ENCODE peak calls at places on chromosomes 13 and 19, in nine cellular contexts. One of them, this sample, is unnamed.

GRCh38 chr19:6720369-6721112 is at the start of gene C3:
- DNase-seq in HCT116: no peak
- DNase-seq in pancreas: peak
- DNase-seq in GM12865: no peak
- DNase-seq in AG10803: peak
- DNase-seq in psoas muscle: peak
- DNase-seq in breast epithelium: peak
- DNase-seq in CD8-positive, alpha-beta T cell: no peak
- DNase-seq in Peyer's patch: no peak
- DNase-seq in this sample: no peak

GRCh38 chr13:21925720-21926119 is 254.8 kb downstream of the FGF9 start:
- DNase-seq in HCT116: no peak
- DNase-seq in pancreas: no peak
- DNase-seq in GM12865: no peak
- DNase-seq in AG10803: no peak
- DNase-seq in psoas muscle: no peak
- DNase-seq in breast epithelium: no peak
- DNase-seq in CD8-positive, alpha-beta T cell: no peak
- DNase-seq in Peyer's patch: no peak
- DNase-seq in this sample: no peak

GRCh38 chr19:7680606-7681335 is at the start of gene TRAPPC5:
- DNase-seq in HCT116: peak
- DNase-seq in pancreas: peak
- DNase-seq in GM12865: peak
- DNase-seq in AG10803: peak
- DNase-seq in psoas muscle: peak
- DNase-seq in breast epithelium: peak
- DNase-seq in CD8-positive, alpha-beta T cell: peak
- DNase-seq in Peyer's patch: peak
- DNase-seq in this sample: peak

GRCh38 chr13:73793361-73793760 is 340.8 kb downstream of the KLF12 start:
- DNase-seq in HCT116: no peak
- DNase-seq in pancreas: no peak
- DNase-seq in GM12865: no peak
- DNase-seq in AG10803: no peak
- DNase-seq in psoas muscle: no peak
- DNase-seq in breast epithelium: no peak
- DNase-seq in CD8-positive, alpha-beta T cell: no peak
- DNase-seq in Peyer's patch: no peak
- DNase-seq in this sample: no peak

GRCh38 chr13:91132786-91133185 is 214.7 kb upstream of the MIR17HG start:
- DNase-seq in HCT116: no peak
- DNase-seq in pancreas: no peak
- DNase-seq in GM12865: no peak
- DNase-seq in AG10803: no peak
- DNase-seq in psoas muscle: no peak
- DNase-seq in breast epithelium: no peak
- DNase-seq in CD8-positive, alpha-beta T cell: no peak
- DNase-seq in Peyer's patch: no peak
- DNase-seq in this sample: no peak

GRCh38 chr13:25371608-25372274 is at the start of gene ATP8A2:
- DNase-seq in HCT116: no peak
- DNase-seq in pancreas: no peak
- DNase-seq in GM12865: no peak
- DNase-seq in AG10803: no peak
- DNase-seq in psoas muscle: no peak
- DNase-seq in breast epithelium: no peak
- DNase-seq in CD8-positive, alpha-beta T cell: no peak
- DNase-seq in Peyer's patch: no peak
- DNase-seq in this sample: no peak

GRCh38 chr19:3225677-3226093 is 1.2 kb downstream of the CELF5 start:
- DNase-seq in HCT116: no peak
- DNase-seq in pancreas: no peak
- DNase-seq in GM12865: no peak
- DNase-seq in AG10803: no peak
- DNase-seq in psoas muscle: no peak
- DNase-seq in breast epithelium: no peak
- DNase-seq in CD8-positive, alpha-beta T cell: no peak
- DNase-seq in Peyer's patch: no peak
- DNase-seq in this sample: no peak

GRCh38 chr19:48728882-48729645 is 9.5 kb upstream of the MAMSTR start:
- DNase-seq in HCT116: no peak
- DNase-seq in pancreas: no peak
- DNase-seq in GM12865: no peak
- DNase-seq in AG10803: peak
- DNase-seq in psoas muscle: no peak
- DNase-seq in breast epithelium: no peak
- DNase-seq in CD8-positive, alpha-beta T cell: no peak
- DNase-seq in Peyer's patch: no peak
- DNase-seq in this sample: no peak

GRCh38 chr13:19173752-19174151 is 7.9 kb downstream of the TUBA3C start:
- DNase-seq in HCT116: no peak
- DNase-seq in pancreas: no peak
- DNase-seq in GM12865: no peak
- DNase-seq in AG10803: no peak
- DNase-seq in psoas muscle: no peak
- DNase-seq in breast epithelium: no peak
- DNase-seq in CD8-positive, alpha-beta T cell: no peak
- DNase-seq in Peyer's patch: no peak
- DNase-seq in this sample: no peak

GRCh38 chr13:37618554-37618953 is 20.0 kb upstream of the POSTN start:
- DNase-seq in HCT116: no peak
- DNase-seq in pancreas: no peak
- DNase-seq in GM12865: no peak
- DNase-seq in AG10803: peak
- DNase-seq in psoas muscle: no peak
- DNase-seq in breast epithelium: no peak
- DNase-seq in CD8-positive, alpha-beta T cell: no peak
- DNase-seq in Peyer's patch: no peak
- DNase-seq in this sample: peak

DNA sequence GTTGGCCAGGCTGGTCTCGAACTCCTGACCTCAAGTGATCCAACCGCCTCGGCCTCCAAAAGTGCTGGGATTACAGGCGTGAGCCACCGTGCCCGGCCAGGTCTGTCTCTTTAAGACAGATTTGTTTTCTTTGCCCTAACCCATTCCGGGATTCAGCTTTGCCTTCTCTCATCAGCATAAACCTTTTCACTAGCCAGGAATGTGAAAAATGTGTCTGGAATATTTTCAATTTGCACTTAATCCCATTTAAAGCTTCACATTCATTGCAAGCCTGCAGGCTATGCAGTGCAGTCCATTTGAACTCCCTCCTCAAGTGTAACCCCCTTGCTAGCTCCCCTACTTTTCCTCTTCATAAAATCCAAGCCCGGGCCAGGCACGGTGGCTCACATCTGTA is 880 bp upstream of the TMEM160 start:
- DNase-seq in HCT116: no peak
- DNase-seq in pancreas: no peak
- DNase-seq in GM12865: no peak
- DNase-seq in AG10803: peak
- DNase-seq in psoas muscle: no peak
- DNase-seq in breast epithelium: no peak
- DNase-seq in CD8-positive, alpha-beta T cell: no peak
- DNase-seq in Peyer's patch: no peak
- DNase-seq in this sample: peak
- H3K4me3 ChIP-seq in HCT116: peak
- H3K4me3 ChIP-seq in pancreas: no peak
- H3K4me3 ChIP-seq in GM12865: no peak
- H3K4me3 ChIP-seq in AG10803: no peak
- H3K4me3 ChIP-seq in psoas muscle: peak
- H3K4me3 ChIP-seq in breast epithelium: no peak
- H3K4me3 ChIP-seq in CD8-positive, alpha-beta T cell: no peak
- H3K4me3 ChIP-seq in Peyer's patch: peak
- H3K4me3 ChIP-seq in this sample: no peak

DNA sequence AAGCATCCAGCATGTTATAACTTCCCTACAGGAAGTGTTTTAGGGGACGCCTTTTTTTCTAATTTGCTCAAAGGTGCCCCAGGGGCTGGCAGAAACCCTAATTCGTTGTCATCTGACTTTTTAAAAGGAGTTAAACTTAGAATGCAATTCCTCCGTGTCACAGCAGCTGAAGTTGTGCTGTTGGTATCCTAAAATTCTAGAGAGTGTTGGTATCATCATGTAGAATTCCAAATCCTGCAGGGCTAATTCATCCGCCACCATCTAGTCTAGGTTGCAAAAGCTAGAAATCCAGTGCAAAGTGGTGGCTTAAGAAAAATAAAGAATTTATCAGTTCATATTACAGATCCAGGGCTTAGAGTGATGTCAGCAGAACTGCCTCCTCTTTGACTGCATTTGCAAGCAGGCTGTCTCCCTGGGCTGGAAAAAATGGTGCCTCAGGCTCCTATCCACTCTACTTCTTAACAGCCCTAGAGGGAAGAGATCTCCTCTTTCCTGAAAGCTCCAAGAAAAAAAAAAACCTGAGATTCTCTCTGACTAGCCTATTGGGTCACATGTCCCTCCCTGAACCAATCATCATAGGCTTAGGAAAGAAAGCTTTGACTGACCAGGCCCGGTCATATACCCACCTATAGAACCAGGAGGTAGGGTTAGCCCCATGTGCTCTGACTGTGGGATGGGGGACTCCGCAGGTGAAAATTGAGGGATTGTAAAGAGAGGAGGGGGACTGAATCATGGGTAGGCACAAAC is 73.0 kb downstream of the MAP4K1 start:
- DNase-seq in HCT116: peak
- DNase-seq in pancreas: no peak
- DNase-seq in GM12865: no peak
- DNase-seq in AG10803: no peak
- DNase-seq in psoas muscle: no peak
- DNase-seq in breast epithelium: no peak
- DNase-seq in CD8-positive, alpha-beta T cell: no peak
- DNase-seq in Peyer's patch: no peak
- DNase-seq in this sample: no peak
- TF ChIP-seq CTCF in HCT116: no peak
- TF ChIP-seq CTCF in pancreas: peak
- TF ChIP-seq CTCF in GM12865: no peak
- TF ChIP-seq CTCF in AG10803: no peak
- TF ChIP-seq CTCF in psoas muscle: no peak
- TF ChIP-seq CTCF in breast epithelium: no peak
- TF ChIP-seq CTCF in CD8-positive, alpha-beta T cell: peak
- TF ChIP-seq CTCF in Peyer's patch: no peak
- TF ChIP-seq CTCF in this sample: no peak

GRCh38 chr19:42422092-42422575 is 5.1 kb downstream of the LIPE start:
- DNase-seq in HCT116: no peak
- DNase-seq in pancreas: no peak
- DNase-seq in GM12865: no peak
- DNase-seq in AG10803: no peak
- DNase-seq in psoas muscle: no peak
- DNase-seq in breast epithelium: no peak
- DNase-seq in CD8-positive, alpha-beta T cell: no peak
- DNase-seq in Peyer's patch: no peak
- DNase-seq in this sample: no peak
- H3K4me3 ChIP-seq in HCT116: peak
- H3K4me3 ChIP-seq in pancreas: no peak
- H3K4me3 ChIP-seq in GM12865: peak
- H3K4me3 ChIP-seq in AG10803: no peak
- H3K4me3 ChIP-seq in psoas muscle: peak
- H3K4me3 ChIP-seq in breast epithelium: peak
- H3K4me3 ChIP-seq in CD8-positive, alpha-beta T cell: peak
- H3K4me3 ChIP-seq in Peyer's patch: peak
- H3K4me3 ChIP-seq in this sample: no peak

GRCh38 chr13:110323172-110323851 is 16.2 kb downstream of the COL4A2 start:
- DNase-seq in HCT116: no peak
- DNase-seq in pancreas: no peak
- DNase-seq in GM12865: no peak
- DNase-seq in AG10803: peak
- DNase-seq in psoas muscle: no peak
- DNase-seq in breast epithelium: no peak
- DNase-seq in CD8-positive, alpha-beta T cell: no peak
- DNase-seq in Peyer's patch: no peak
- DNase-seq in this sample: peak
- TF ChIP-seq CTCF in HCT116: peak
- TF ChIP-seq CTCF in pancreas: no peak
- TF ChIP-seq CTCF in GM12865: no peak
- TF ChIP-seq CTCF in AG10803: peak
- TF ChIP-seq CTCF in psoas muscle: no peak
- TF ChIP-seq CTCF in breast epithelium: no peak
- TF ChIP-seq CTCF in CD8-positive, alpha-beta T cell: no peak
- TF ChIP-seq CTCF in Peyer's patch: no peak
- TF ChIP-seq CTCF in this sample: peak

GRCh38 chr19:56423985-56424353 is 19.8 kb downstream of the ZNF583 start:
- DNase-seq in HCT116: no peak
- DNase-seq in pancreas: no peak
- DNase-seq in GM12865: no peak
- DNase-seq in AG10803: no peak
- DNase-seq in psoas muscle: no peak
- DNase-seq in breast epithelium: no peak
- DNase-seq in CD8-positive, alpha-beta T cell: no peak
- DNase-seq in Peyer's patch: no peak
- DNase-seq in this sample: peak

GRCh38 chr19:56423276-56423984 is 19.3 kb downstream of the ZNF583 start:
- DNase-seq in HCT116: no peak
- DNase-seq in pancreas: no peak
- DNase-seq in GM12865: no peak
- DNase-seq in AG10803: no peak
- DNase-seq in psoas muscle: no peak
- DNase-seq in breast epithelium: no peak
- DNase-seq in CD8-positive, alpha-beta T cell: no peak
- DNase-seq in Peyer's patch: no peak
- DNase-seq in this sample: peak
- H3K4me3 ChIP-seq in HCT116: no peak
- H3K4me3 ChIP-seq in pancreas: no peak
- H3K4me3 ChIP-seq in GM12865: no peak
- H3K4me3 ChIP-seq in AG10803: no peak
- H3K4me3 ChIP-seq in psoas muscle: no peak
- H3K4me3 ChIP-seq in breast epithelium: no peak
- H3K4me3 ChIP-seq in CD8-positive, alpha-beta T cell: peak
- H3K4me3 ChIP-seq in Peyer's patch: no peak
- H3K4me3 ChIP-seq in this sample: no peak

DNA sequence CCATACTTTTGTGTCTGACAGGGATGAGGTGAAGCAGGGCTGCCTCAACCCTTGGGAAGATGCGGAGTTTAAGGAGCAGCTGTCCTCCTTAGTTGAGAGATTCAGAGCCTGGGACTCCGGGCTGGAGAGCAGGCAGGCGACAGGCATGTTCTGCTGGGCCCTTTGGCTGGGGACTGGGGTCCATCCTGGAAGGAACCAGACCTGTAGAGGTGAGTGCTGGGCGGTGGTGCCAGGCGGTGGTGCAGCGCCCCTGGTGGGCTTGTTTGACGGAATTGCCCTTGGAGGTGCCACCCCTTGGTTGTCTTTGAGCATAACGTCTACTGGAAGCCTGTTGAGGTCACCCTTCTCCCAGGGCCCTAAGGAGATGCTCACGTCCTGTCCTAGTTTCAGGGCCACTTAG is 20.6 kb upstream of the SLC15A1 start:
- DNase-seq in HCT116: no peak
- DNase-seq in pancreas: no peak
- DNase-seq in GM12865: no peak
- DNase-seq in AG10803: no peak
- DNase-seq in psoas muscle: no peak
- DNase-seq in breast epithelium: no peak
- DNase-seq in CD8-positive, alpha-beta T cell: no peak
- DNase-seq in Peyer's patch: no peak
- DNase-seq in this sample: no peak
- TF ChIP-seq CTCF in HCT116: peak
- TF ChIP-seq CTCF in pancreas: no peak
- TF ChIP-seq CTCF in GM12865: no peak
- TF ChIP-seq CTCF in AG10803: no peak
- TF ChIP-seq CTCF in psoas muscle: no peak
- TF ChIP-seq CTCF in breast epithelium: no peak
- TF ChIP-seq CTCF in CD8-positive, alpha-beta T cell: no peak
- TF ChIP-seq CTCF in Peyer's patch: no peak
- TF ChIP-seq CTCF in this sample: peak